ENCODE peak calls at places on chromosomes 2 and 18, in five cellular contexts. One of them, this sample, is unnamed. For H3K27me3 and H3K4me1, the result is how much of the 10 kb centered on the place peaks cover.

GRCh38 chr2:170307988-170308387 is 130.0 kb downstream of the MYO3B start:
- DNase-seq in HCT116: no peak
- DNase-seq in IMR-90: no peak
- DNase-seq in Karpas-422: no peak
- DNase-seq in endodermal cell: no peak
- DNase-seq in this sample: no peak

GRCh38 chr2:167550448-167550847 is 662.2 kb downstream of the XIRP2 start:
- DNase-seq in Karpas-422: peak
- DNase-seq in endodermal cell: no peak
- DNase-seq in HCT116: peak
- DNase-seq in IMR-90: peak
- DNase-seq in this sample: no peak

GRCh38 chr2:64565949-64566705 is 42.0 kb downstream of the AFTPH start:
- DNase-seq in IMR-90: no peak
- DNase-seq in Karpas-422: no peak
- DNase-seq in HCT116: no peak
- DNase-seq in endodermal cell: no peak
- DNase-seq in this sample: no peak

GRCh38 chr2:185674232-185674631 is 64.4 kb upstream of the FSIP2 start:
- DNase-seq in IMR-90: no peak
- DNase-seq in HCT116: no peak
- DNase-seq in Karpas-422: no peak
- DNase-seq in endodermal cell: no peak
- DNase-seq in this sample: no peak

GRCh38 chr2:160247295-160247694 is 47.2 kb upstream of the ITGB6 start:
- DNase-seq in Karpas-422: no peak
- DNase-seq in IMR-90: no peak
- DNase-seq in endodermal cell: no peak
- DNase-seq in HCT116: no peak
- DNase-seq in this sample: no peak

GRCh38 chr2:185990861-185991525 is 252.4 kb downstream of the FSIP2 start:
- DNase-seq in endodermal cell: no peak
- DNase-seq in HCT116: no peak
- DNase-seq in Karpas-422: no peak
- DNase-seq in IMR-90: peak
- DNase-seq in this sample: no peak

GRCh38 chr2:135585586-135585985 is 54.3 kb downstream of the R3HDM1 start:
- DNase-seq in endodermal cell: no peak
- DNase-seq in IMR-90: peak
- DNase-seq in HCT116: no peak
- DNase-seq in Karpas-422: peak
- DNase-seq in this sample: no peak

GRCh38 chr2:108607706-108608301 is 73.5 kb downstream of the LIMS1 start:
- DNase-seq in endodermal cell: peak
- DNase-seq in Karpas-422: peak
- DNase-seq in HCT116: no peak
- DNase-seq in IMR-90: peak
- DNase-seq in this sample: peak

GRCh38 chr18:36580266-36580665 is 248.5 kb downstream of the TPGS2 start:
- DNase-seq in HCT116: no peak
- DNase-seq in endodermal cell: no peak
- DNase-seq in IMR-90: peak
- DNase-seq in Karpas-422: no peak
- DNase-seq in this sample: no peak

GRCh38 chr2:138846216-138846821 is 66.1 kb upstream of the NXPH2 start:
- DNase-seq in HCT116: peak
- DNase-seq in IMR-90: peak
- DNase-seq in Karpas-422: peak
- DNase-seq in endodermal cell: no peak
- DNase-seq in this sample: no peak

GRCh38 chr2:78304678-78305077 is 720.8 kb upstream of the REG3G start:
- DNase-seq in HCT116: no peak
- DNase-seq in Karpas-422: no peak
- DNase-seq in endodermal cell: no peak
- DNase-seq in IMR-90: no peak
- DNase-seq in this sample: no peak

GRCh38 chr18:12911025-12911927 is 27.2 kb upstream of the PTPN2 start:
- DNase-seq in endodermal cell: peak
- DNase-seq in HCT116: no peak
- DNase-seq in Karpas-422: no peak
- DNase-seq in IMR-90: no peak
- DNase-seq in this sample: peak

GRCh38 chr2:189115126-189115525 is 64.4 kb downstream of the COL5A2 start:
- DNase-seq in endodermal cell: no peak
- DNase-seq in Karpas-422: no peak
- DNase-seq in HCT116: peak
- DNase-seq in IMR-90: peak
- DNase-seq in this sample: no peak

GRCh38 chr18:22694954-22695353 is 238.2 kb upstream of the RBBP8 start:
- DNase-seq in Karpas-422: no peak
- DNase-seq in endodermal cell: peak
- DNase-seq in IMR-90: peak
- DNase-seq in HCT116: peak
- DNase-seq in this sample: no peak

GRCh38 chr2:141015339-141016047 is 1115.3 kb downstream of the LRP1B start:
- DNase-seq in endodermal cell: peak
- DNase-seq in IMR-90: no peak
- DNase-seq in Karpas-422: no peak
- DNase-seq in HCT116: no peak
- DNase-seq in this sample: no peak

GRCh38 chr2:75258620-75259019 is 59.3 kb upstream of the TACR1 start:
- DNase-seq in endodermal cell: no peak
- DNase-seq in HCT116: no peak
- DNase-seq in IMR-90: no peak
- DNase-seq in Karpas-422: no peak
- DNase-seq in this sample: no peak

GRCh38 chr18:58579561-58580047 is 49.3 kb downstream of the ALPK2 start:
- DNase-seq in IMR-90: peak
- DNase-seq in HCT116: no peak
- DNase-seq in Karpas-422: no peak
- DNase-seq in endodermal cell: no peak
- DNase-seq in this sample: no peak

GRCh38 chr2:102141011-102141914 is 1.3 kb upstream of the IL1R1 start:
- DNase-seq in HCT116: no peak
- DNase-seq in endodermal cell: no peak
- DNase-seq in IMR-90: peak
- DNase-seq in Karpas-422: no peak
- DNase-seq in this sample: no peak

GRCh38 chr2:236663267-236663666 is 93.6 kb downstream of the ACKR3 start:
- DNase-seq in Karpas-422: no peak
- DNase-seq in endodermal cell: no peak
- DNase-seq in HCT116: no peak
- DNase-seq in IMR-90: no peak
- DNase-seq in this sample: no peak

GRCh38 chr18:48419268-48420022 is 10.3 kb upstream of the ZBTB7C start:
- DNase-seq in HCT116: no peak
- DNase-seq in endodermal cell: peak
- DNase-seq in Karpas-422: peak
- DNase-seq in IMR-90: no peak
- DNase-seq in this sample: no peak

GRCh38 chr2:77457665-77458064 is 64.5 kb downstream of the LRRTM4 start:
- DNase-seq in endodermal cell: no peak
- DNase-seq in Karpas-422: no peak
- DNase-seq in HCT116: no peak
- DNase-seq in IMR-90: no peak
- DNase-seq in this sample: no peak

GRCh38 chr18:71045331-71046065 is 756.7 kb downstream of the SOCS6 start:
- DNase-seq in IMR-90: no peak
- DNase-seq in HCT116: no peak
- DNase-seq in endodermal cell: no peak
- DNase-seq in Karpas-422: no peak
- DNase-seq in this sample: no peak

GRCh38 chr2:171670655-171671054 is 16.6 kb upstream of the DYNC1I2 start:
- DNase-seq in IMR-90: peak
- DNase-seq in HCT116: no peak
- DNase-seq in Karpas-422: no peak
- DNase-seq in endodermal cell: no peak
- DNase-seq in this sample: no peak

GRCh38 chr18:50231621-50232020 is 34.7 kb downstream of the CFAP53 start:
- DNase-seq in HCT116: no peak
- DNase-seq in Karpas-422: no peak
- DNase-seq in IMR-90: no peak
- DNase-seq in endodermal cell: peak
- DNase-seq in this sample: no peak

GRCh38 chr2:233700028-233700635 is 7.4 kb downstream of the UGT1A6 start:
- DNase-seq in HCT116: no peak
- DNase-seq in Karpas-422: no peak
- DNase-seq in endodermal cell: no peak
- DNase-seq in IMR-90: peak
- DNase-seq in this sample: no peak

GRCh38 chr18:24054130-24054529 is 39.6 kb downstream of the TTC39C start:
- DNase-seq in IMR-90: peak
- DNase-seq in Karpas-422: no peak
- DNase-seq in endodermal cell: no peak
- DNase-seq in HCT116: no peak
- DNase-seq in this sample: peak

GRCh38 chr18:13530215-13530878 is 196.0 kb downstream of the FAM210A start:
- DNase-seq in Karpas-422: no peak
- DNase-seq in HCT116: no peak
- DNase-seq in IMR-90: no peak
- DNase-seq in endodermal cell: peak
- DNase-seq in this sample: no peak

GRCh38 chr18:9017170-9017899 is 85.2 kb upstream of the NDUFV2 start:
- DNase-seq in Karpas-422: peak
- DNase-seq in IMR-90: peak
- DNase-seq in HCT116: peak
- DNase-seq in endodermal cell: peak
- DNase-seq in this sample: no peak

DNA sequence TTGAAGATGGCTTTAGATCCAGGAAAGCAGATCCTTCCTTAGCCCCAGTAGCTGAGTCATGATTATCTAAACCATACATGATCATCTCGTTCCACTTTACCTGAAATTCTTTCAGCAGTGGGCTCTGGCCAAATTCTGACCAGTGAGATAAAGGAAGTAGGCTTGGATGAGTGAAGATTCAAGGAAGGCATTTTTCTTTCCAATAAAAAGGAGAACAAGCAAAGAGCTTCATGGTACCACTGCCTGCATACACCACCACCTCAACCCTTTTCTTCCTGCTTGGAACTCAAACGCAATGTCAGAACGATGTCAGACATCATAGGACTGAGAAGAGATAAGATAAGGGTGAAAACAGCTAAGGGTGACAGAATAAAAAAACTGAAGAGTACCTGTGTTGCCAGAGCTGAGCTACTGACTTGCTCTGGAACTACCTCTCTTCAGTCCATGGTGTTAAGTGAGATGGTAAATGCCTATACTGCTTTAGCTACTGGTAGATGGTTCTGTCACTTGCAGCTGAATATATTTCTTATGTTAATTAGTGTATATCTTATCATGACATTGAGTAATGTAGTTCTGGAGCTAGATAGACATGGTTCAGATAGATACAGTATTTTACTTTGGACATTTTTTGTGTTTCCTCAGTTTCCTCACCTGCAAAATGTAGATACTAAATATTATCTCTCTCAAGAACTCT is 58.7 kb upstream of the ACVR1 start:
- DNase-seq in HCT116: no peak
- DNase-seq in Karpas-422: no peak
- DNase-seq in IMR-90: no peak
- DNase-seq in endodermal cell: no peak
- DNase-seq in this sample: no peak
- H3K27me3 ChIP-seq in HCT116: under half
- H3K27me3 ChIP-seq in Karpas-422: under half
- H3K27me3 ChIP-seq in IMR-90: under half
- H3K27me3 ChIP-seq in endodermal cell: under half
- H3K27me3 ChIP-seq in this sample: under half

GRCh38 chr2:229456091-229456490 is 185.0 kb upstream of the PID1 start:
- DNase-seq in endodermal cell: no peak
- DNase-seq in IMR-90: no peak
- DNase-seq in HCT116: no peak
- DNase-seq in Karpas-422: no peak
- DNase-seq in this sample: no peak

GRCh38 chr2:229454934-229455631 is 184.0 kb upstream of the PID1 start:
- DNase-seq in HCT116: no peak
- DNase-seq in Karpas-422: no peak
- DNase-seq in IMR-90: peak
- DNase-seq in endodermal cell: no peak
- DNase-seq in this sample: no peak
- H3K4me1 ChIP-seq in HCT116: under half
- H3K4me1 ChIP-seq in Karpas-422: under half
- H3K4me1 ChIP-seq in IMR-90: under half
- H3K4me1 ChIP-seq in endodermal cell: under half
- H3K4me1 ChIP-seq in this sample: under half

DNA sequence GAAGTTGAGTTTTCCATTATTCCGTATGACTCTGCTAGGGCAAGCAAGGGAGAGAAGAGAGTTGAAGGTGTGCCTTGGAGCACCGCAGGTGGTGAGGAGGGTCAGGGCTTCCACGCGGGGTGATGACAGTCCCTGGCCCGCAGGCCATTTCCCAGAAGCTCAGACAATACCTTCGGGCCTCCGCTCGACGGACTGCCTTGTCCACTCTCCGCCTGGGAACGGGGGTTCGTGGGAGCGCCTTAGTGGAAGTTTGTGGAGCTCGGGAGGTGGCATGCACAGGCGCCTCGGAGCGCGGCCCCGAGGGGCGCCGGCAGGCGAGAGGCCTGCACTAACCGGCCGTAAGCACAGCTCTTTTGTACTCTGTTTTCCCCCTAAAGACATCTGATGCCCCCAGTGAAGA is 69.8 kb downstream of the ARHGEF33 start:
- DNase-seq in endodermal cell: no peak
- DNase-seq in Karpas-422: no peak
- DNase-seq in IMR-90: no peak
- DNase-seq in HCT116: no peak
- DNase-seq in this sample: no peak
- H3K4me3 ChIP-seq in endodermal cell: no peak
- H3K4me3 ChIP-seq in Karpas-422: no peak
- H3K4me3 ChIP-seq in IMR-90: no peak
- H3K4me3 ChIP-seq in HCT116: no peak
- H3K4me3 ChIP-seq in this sample: peak

DNA sequence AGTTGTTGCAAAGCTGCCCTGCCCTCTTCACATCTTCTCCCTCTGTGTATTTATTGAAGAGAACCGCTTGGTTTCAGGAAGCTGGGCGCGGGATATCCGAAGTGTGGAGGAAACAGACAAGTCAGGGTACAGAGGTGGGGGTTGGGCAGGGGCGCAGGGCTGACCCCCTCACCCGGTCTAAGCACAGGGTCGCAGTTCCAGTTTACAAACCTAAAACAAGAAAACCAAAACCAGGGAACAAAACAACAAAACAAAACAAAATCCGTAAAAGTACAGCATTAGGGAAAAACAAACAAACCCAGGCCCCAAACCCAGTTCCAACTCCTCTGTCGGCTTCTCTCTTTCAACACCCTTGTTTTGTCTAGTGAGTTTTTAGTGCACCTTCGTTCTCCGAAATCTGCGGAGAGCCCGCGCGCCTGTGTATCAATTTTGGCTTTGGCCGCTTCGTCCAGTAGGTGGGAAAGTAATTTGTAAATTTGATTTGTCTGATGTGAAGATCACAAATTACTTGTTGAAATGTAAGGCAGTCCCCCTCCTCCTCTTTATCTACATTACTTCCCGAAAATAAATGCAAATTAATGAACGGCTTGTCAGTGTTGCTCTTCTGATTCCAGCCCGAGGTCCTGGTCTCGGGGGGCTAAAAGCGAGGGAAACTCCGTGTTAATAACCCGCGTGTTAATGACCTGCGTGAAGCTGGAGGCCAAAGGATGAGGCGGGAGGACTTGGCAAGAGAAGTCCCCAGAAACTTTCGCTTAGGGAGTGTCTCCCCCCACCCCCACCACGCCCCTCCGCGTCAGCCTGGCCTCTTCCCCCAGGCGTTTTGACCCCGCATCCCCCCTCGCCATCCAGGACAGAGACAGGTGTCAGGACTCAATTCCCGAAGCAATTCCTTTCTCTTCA is 6.9 kb downstream of the OTX1 start:
- DNase-seq in HCT116: no peak
- DNase-seq in endodermal cell: peak
- DNase-seq in Karpas-422: no peak
- DNase-seq in IMR-90: no peak
- DNase-seq in this sample: no peak
- H3K27me3 ChIP-seq in HCT116: under half
- H3K27me3 ChIP-seq in endodermal cell: half or more
- H3K27me3 ChIP-seq in Karpas-422: under half
- H3K27me3 ChIP-seq in IMR-90: half or more
- H3K27me3 ChIP-seq in this sample: half or more